ENCODE peak calls at places on chromosomes 4 and X, in eight cellular contexts. B is PC-3, F is GM23248, M is hepatocyte, P is HCT116, G is neural progenitor cell, U is GM23338, Q is MM.1S. R is an unnamed sample. For H3K4me1, the result is how much of the 10 kb centered on the place peaks cover.

GRCh38 chrX:30892591-30892990 is 3.5 kb upstream of the TAB3 start:
- DNase-seq in B (peak), F (no peak), M (peak), P (peak), G (no peak), U (peak), Q (no peak), R (no peak)

GRCh38 chr4:177051473-177052060 is 258.1 kb upstream of the NEIL3 start:
- DNase-seq in B (peak), F (peak), M (peak), P (peak), G (peak), U (peak), Q (peak), R (peak)

GRCh38 chr4:27205994-27206393 is 345.4 kb downstream of the STIM2 start:
- DNase-seq in B (no peak), F (peak), M (no peak), P (no peak), G (no peak), U (no peak), Q (no peak), R (no peak)

GRCh38 chr4:15690020-15690809 is 8.6 kb downstream of the FAM200B start:
- DNase-seq in B (peak), F (peak), M (peak), P (peak), G (peak), U (peak), Q (no peak), R (no peak)

GRCh38 chrX:128464091-128464490 is 411.9 kb upstream of the ACTRT1 start:
- DNase-seq in B (peak), F (no peak), M (peak), P (no peak), G (no peak), U (no peak), Q (no peak), R (no peak)

GRCh38 chr4:62004881-62005280 is 804.8 kb downstream of the ADGRL3 start:
- DNase-seq in B (no peak), F (no peak), M (no peak), P (no peak), G (no peak), U (no peak), Q (no peak), R (no peak)

GRCh38 chrX:49106930-49107329 is 16.6 kb downstream of the GPKOW start:
- DNase-seq in B (peak), F (peak), M (peak), P (no peak), G (peak), U (peak), Q (no peak), R (peak)

GRCh38 chr4:40990202-40990898 is 224.0 kb downstream of the APBB2 start:
- DNase-seq in B (peak), F (peak), M (no peak), P (peak), G (no peak), U (no peak), Q (no peak), R (no peak)

GRCh38 chr4:80615099-80615498 is 279.6 kb downstream of the CFAP299 start:
- DNase-seq in B (peak), F (no peak), M (no peak), P (no peak), G (no peak), U (no peak), Q (no peak), R (no peak)

GRCh38 chr4:8320386-8320750 is 50.8 kb downstream of the HTRA3 start:
- DNase-seq in B (peak), F (no peak), M (no peak), P (no peak), G (no peak), U (peak), Q (no peak), R (peak)

GRCh38 chr4:8318509-8318908 is 49.0 kb downstream of the HTRA3 start:
- DNase-seq in B (no peak), F (no peak), M (no peak), P (no peak), G (no peak), U (no peak), Q (no peak), R (no peak)

GRCh38 chr4:8319061-8319460 is 49.5 kb downstream of the HTRA3 start:
- DNase-seq in B (no peak), F (no peak), M (no peak), P (no peak), G (no peak), U (no peak), Q (no peak), R (no peak)

GRCh38 chr4:8321220-8321619 is 51.7 kb downstream of the HTRA3 start:
- DNase-seq in B (no peak), F (no peak), M (no peak), P (no peak), G (no peak), U (no peak), Q (no peak), R (no peak)

GRCh38 chr4:8319731-8320385 is 50.3 kb downstream of the HTRA3 start:
- DNase-seq in B (no peak), F (no peak), M (no peak), P (no peak), G (no peak), U (no peak), Q (no peak), R (no peak)
- H3K4me1 ChIP-seq in B (under half), F (under half), M (under half), P (under half), G (under half), U (under half), Q (under half), R (under half)

GRCh38 chr4:1720163-1720983 is 750 bp downstream of the TMEM129 start:
- DNase-seq in B (no peak), F (peak), M (peak), P (no peak), G (peak), U (peak), Q (peak), R (peak)
- TF ChIP-seq EZH2phosphoT487 in B (no peak), F (no peak), M (no peak), P (no peak), G (no peak), U (no peak), Q (no peak), R (no peak)

GRCh38 chrX:7891928-7892327 is 35.3 kb downstream of the PNPLA4 start:
- DNase-seq in B (no peak), F (no peak), M (no peak), P (no peak), G (no peak), U (no peak), Q (no peak), R (no peak)
- H3K4me2 ChIP-seq in B (no peak), F (no peak), M (no peak), P (no peak), G (no peak), U (no peak), Q (no peak), R (no peak)

GRCh38 chrX:27381419-27381818 is 81.7 kb downstream of the PPP4R3C start:
- DNase-seq in B (no peak), F (no peak), M (no peak), P (no peak), G (no peak), U (no peak), Q (no peak), R (no peak)
- H3K4me1 ChIP-seq in B (under half), F (under half), M (under half), P (under half), G (under half), U (under half), Q (under half), R (under half)

DNA sequence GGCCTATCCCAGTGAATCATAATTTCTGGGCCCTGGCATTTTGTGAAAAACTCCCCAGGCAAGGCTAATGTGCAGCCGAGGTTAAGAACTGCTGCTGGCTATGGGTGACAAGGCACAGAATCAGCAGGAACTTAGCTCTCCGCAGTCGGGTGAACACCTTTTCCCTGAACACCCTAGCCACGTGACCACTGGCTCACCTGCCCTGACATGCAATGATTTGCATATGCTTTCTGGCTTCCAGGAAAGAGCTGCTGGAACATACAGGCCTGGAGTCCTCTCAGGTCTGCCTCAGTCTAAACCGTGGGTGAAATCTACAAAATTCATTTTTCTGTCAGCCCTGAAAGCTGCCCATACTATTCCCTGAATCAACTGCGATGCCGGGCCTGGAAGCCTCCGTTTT is 56.6 kb downstream of the ZNF827 start:
- DNase-seq in B (no peak), F (no peak), M (peak), P (no peak), G (no peak), U (no peak), Q (peak), R (peak)
- TF ChIP-seq EZH2phosphoT487 in B (no peak), F (no peak), M (no peak), P (no peak), G (no peak), U (no peak), Q (no peak), R (no peak)

GRCh38 chrX:116872931-116873330 is 410.2 kb upstream of the CT83 start:
- DNase-seq in B (no peak), F (peak), M (no peak), P (no peak), G (no peak), U (no peak), Q (no peak), R (no peak)

GRCh38 chrX:116873678-116874077 is 410.9 kb upstream of the CT83 start:
- DNase-seq in B (peak), F (peak), M (no peak), P (no peak), G (no peak), U (no peak), Q (no peak), R (no peak)
- H3K4me2 ChIP-seq in B (no peak), F (peak), M (no peak), P (no peak), G (no peak), U (no peak), Q (no peak), R (no peak)

GRCh38 chr4:7355795-7356194 is 78.9 kb downstream of the PSAPL1 start:
- DNase-seq in B (no peak), F (no peak), M (no peak), P (no peak), G (no peak), U (no peak), Q (no peak), R (no peak)
- H3K4me1 ChIP-seq in B (under half), F (under half), M (under half), P (under half), G (under half), U (under half), Q (under half), R (under half)

GRCh38 chr4:158769175-158769831 is 477 bp downstream of the FNIP2 start:
- DNase-seq in B (peak), F (peak), M (peak), P (no peak), G (no peak), U (peak), Q (peak), R (no peak)
- TF ChIP-seq EZH2phosphoT487 in B (no peak), F (no peak), M (no peak), P (no peak), G (peak), U (no peak), Q (no peak), R (no peak)

GRCh38 chr4:5708829-5709680 is 696 bp upstream of the EVC2 start:
- DNase-seq in B (no peak), F (no peak), M (peak), P (no peak), G (peak), U (peak), Q (no peak), R (no peak)
- H3K4me2 ChIP-seq in B (peak), F (peak), M (peak), P (no peak), G (peak), U (peak), Q (peak), R (peak)